ENCODE peak calls at places on chromosomes 13 and 19, in five cellular contexts. I, Q, M, T and K are unnamed samples.

GRCh38 chr19:45403781-45404556 is 900 bp downstream of the PPP1R13L start:
- DNase-seq in I (peak; percentile 57), Q (no peak), M (peak; percentile 63), T (no peak), K (peak; percentile 77)

GRCh38 chr13:114107686-114108081 is 24.7 kb downstream of the RASA3 start:
- DNase-seq in I (peak; percentile 87), Q (no peak), M (peak; percentile 85), T (peak; percentile 76), K (no peak)

GRCh38 chr13:98459171-98459681 is 117.7 kb downstream of the STK24 start:
- DNase-seq in I (no peak), Q (no peak), M (no peak), T (no peak), K (no peak)

GRCh38 chr19:17455711-17456123 is 5.0 kb downstream of the NXNL1 start:
- DNase-seq in I (peak; percentile 16), Q (peak; percentile 48), M (no peak), T (no peak), K (peak; percentile 37)

GRCh38 chr13:19818223-19818842 is 35.6 kb upstream of the PSPC1 start:
- DNase-seq in I (no peak), Q (peak; percentile 48), M (no peak), T (no peak), K (peak; percentile 76)

GRCh38 chr13:24065172-24065571 is 95.3 kb upstream of the SPATA13 start:
- DNase-seq in I (no peak), Q (no peak), M (no peak), T (no peak), K (no peak)

GRCh38 chr13:95349267-95349666 is 48.0 kb upstream of the ABCC4 start:
- DNase-seq in I (no peak), Q (no peak), M (no peak), T (no peak), K (no peak)

GRCh38 chr19:32018014-32018413 is 327.4 kb upstream of the ZNF507 start:
- DNase-seq in I (no peak), Q (no peak), M (no peak), T (peak; percentile 57), K (no peak)

GRCh38 chr13:112747256-112747655 is 57.4 kb downstream of the ATP11A start:
- DNase-seq in I (no peak), Q (no peak), M (no peak), T (peak; percentile 29), K (no peak)

GRCh38 chr13:63567031-63567430 is 2151.4 kb upstream of the PCDH20 start:
- DNase-seq in I (no peak), Q (no peak), M (no peak), T (no peak), K (no peak)

GRCh38 chr13:77994166-77994565 is 75.5 kb upstream of the EDNRB start:
- DNase-seq in I (no peak), Q (no peak), M (no peak), T (no peak), K (no peak)

GRCh38 chr13:34201050-34201913 is 383.3 kb downstream of the RFC3 start:
- DNase-seq in I (peak; percentile 73), Q (no peak), M (peak; percentile 86), T (no peak), K (no peak)

GRCh38 chr19:14370169-14370998 is 10.9 kb upstream of the ADGRE5 start:
- DNase-seq in I (no peak), Q (no peak), M (no peak), T (no peak), K (no peak)

GRCh38 chr13:92827503-92827902 is 399.1 kb upstream of the GPC6 start:
- DNase-seq in I (no peak), Q (no peak), M (no peak), T (no peak), K (no peak)

GRCh38 chr19:1407662-1408299 is 395 bp downstream of the DAZAP1 start:
- DNase-seq in I (peak; percentile 48), Q (no peak), M (peak; percentile 37), T (no peak), K (no peak)

GRCh38 chr19:51647318-51647717 is 693 bp upstream of the SIGLEC14 start:
- DNase-seq in I (no peak), Q (no peak), M (no peak), T (no peak), K (no peak)

GRCh38 chr13:99665716-99666115 is 164.4 kb downstream of the TM9SF2 start:
- DNase-seq in I (no peak), Q (no peak), M (no peak), T (no peak), K (no peak)

GRCh38 chr13:30736921-30737320 is 1.6 kb downstream of the ALOX5AP start:
- DNase-seq in I (no peak), Q (no peak), M (no peak), T (no peak), K (no peak)

GRCh38 chr19:47240561-47240960 is 9.6 kb upstream of the BBC3 start:
- DNase-seq in I (no peak), Q (no peak), M (no peak), T (no peak), K (no peak)

GRCh38 chr13:42548731-42549554 is 25.0 kb upstream of the TNFSF11 start:
- DNase-seq in I (no peak), Q (no peak), M (no peak), T (peak; percentile 61), K (no peak)

GRCh38 chr13:112897956-112898785 is 70.8 kb upstream of the MCF2L start:
- DNase-seq in I (no peak), Q (peak; percentile 55), M (no peak), T (no peak), K (no peak)

GRCh38 chr19:2038284-2039081 is 12.6 kb downstream of the MKNK2 start:
- DNase-seq in I (no peak), Q (no peak), M (no peak), T (no peak), K (no peak)